ENCODE peak calls at places on chromosomes 6 and 20, in five cellular contexts. One of them, this sample, is unnamed.

GRCh38 chr6:75368151-75368779 is 83.7 kb upstream of the TMEM30A start:
- DNase-seq in AG04449: no peak
- DNase-seq in HCT116: peak
- DNase-seq in NT2/D1: no peak
- DNase-seq in prostate gland: no peak
- DNase-seq in this sample: peak

GRCh38 chr20:20713244-20713765 is 861 bp upstream of the RALGAPA2 start:
- DNase-seq in prostate gland: no peak
- DNase-seq in HCT116: no peak
- DNase-seq in NT2/D1: no peak
- DNase-seq in AG04449: no peak
- DNase-seq in this sample: no peak

GRCh38 chr6:143059616-143060353 is 904 bp upstream of the AIG1 start:
- DNase-seq in prostate gland: peak
- DNase-seq in NT2/D1: no peak
- DNase-seq in AG04449: peak
- DNase-seq in HCT116: peak
- DNase-seq in this sample: peak

GRCh38 chr6:170200458-170200891 is 90.4 kb downstream of the DLL1 start:
- DNase-seq in AG04449: no peak
- DNase-seq in prostate gland: peak
- DNase-seq in NT2/D1: no peak
- DNase-seq in HCT116: no peak
- DNase-seq in this sample: no peak

GRCh38 chr20:3071610-3072529 is at the start of gene OXT:
- DNase-seq in prostate gland: peak
- DNase-seq in AG04449: no peak
- DNase-seq in HCT116: no peak
- DNase-seq in NT2/D1: no peak
- DNase-seq in this sample: no peak

GRCh38 chr6:30810813-30811329 is 66.5 kb upstream of the IER3 start:
- DNase-seq in prostate gland: peak
- DNase-seq in AG04449: no peak
- DNase-seq in NT2/D1: no peak
- DNase-seq in HCT116: peak
- DNase-seq in this sample: no peak

GRCh38 chr20:32527052-32527446 is 58.1 kb downstream of the NOL4L start:
- DNase-seq in prostate gland: no peak
- DNase-seq in AG04449: no peak
- DNase-seq in NT2/D1: no peak
- DNase-seq in HCT116: no peak
- DNase-seq in this sample: no peak

GRCh38 chr6:126761854-126762253 is 356.6 kb upstream of the RSPO3 start:
- DNase-seq in HCT116: no peak
- DNase-seq in NT2/D1: no peak
- DNase-seq in prostate gland: no peak
- DNase-seq in AG04449: no peak
- DNase-seq in this sample: no peak

GRCh38 chr6:25061289-25061945 is 125.7 kb upstream of the RIPOR2 start:
- DNase-seq in AG04449: peak
- DNase-seq in prostate gland: no peak
- DNase-seq in NT2/D1: peak
- DNase-seq in HCT116: no peak
- DNase-seq in this sample: no peak

GRCh38 chr20:44810391-44811149 is at the start of gene RIMS4:
- DNase-seq in NT2/D1: no peak
- DNase-seq in AG04449: no peak
- DNase-seq in prostate gland: no peak
- DNase-seq in HCT116: no peak
- DNase-seq in this sample: no peak
- H3K4me3 ChIP-seq in NT2/D1: peak
- H3K4me3 ChIP-seq in AG04449: no peak
- H3K4me3 ChIP-seq in prostate gland: peak
- H3K4me3 ChIP-seq in HCT116: no peak
- H3K4me3 ChIP-seq in this sample: no peak

DNA sequence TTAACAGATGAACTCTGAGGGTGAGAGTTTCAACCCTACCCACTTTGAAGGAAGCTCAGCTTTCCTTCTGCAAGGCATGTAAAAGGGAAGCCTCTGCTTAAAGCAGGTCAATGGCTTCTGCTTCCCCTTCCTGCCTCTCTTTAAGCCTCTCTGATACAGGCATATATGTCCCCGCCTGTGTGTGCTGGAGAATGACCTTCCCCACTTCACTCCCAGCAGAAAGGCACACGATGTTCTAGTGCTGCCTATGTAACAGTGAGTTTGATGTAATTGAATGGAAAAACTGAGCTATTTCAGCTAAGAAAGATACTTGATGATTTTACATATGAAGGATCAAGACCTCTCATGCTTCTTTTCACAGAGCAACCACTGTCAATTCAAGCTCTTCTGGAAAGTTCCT is 632.2 kb downstream of the HACE1 start:
- DNase-seq in HCT116: no peak
- DNase-seq in prostate gland: no peak
- DNase-seq in AG04449: no peak
- DNase-seq in NT2/D1: no peak
- DNase-seq in this sample: no peak
- H3K4me3 ChIP-seq in HCT116: no peak
- H3K4me3 ChIP-seq in prostate gland: no peak
- H3K4me3 ChIP-seq in AG04449: no peak
- H3K4me3 ChIP-seq in NT2/D1: no peak
- H3K4me3 ChIP-seq in this sample: no peak

DNA sequence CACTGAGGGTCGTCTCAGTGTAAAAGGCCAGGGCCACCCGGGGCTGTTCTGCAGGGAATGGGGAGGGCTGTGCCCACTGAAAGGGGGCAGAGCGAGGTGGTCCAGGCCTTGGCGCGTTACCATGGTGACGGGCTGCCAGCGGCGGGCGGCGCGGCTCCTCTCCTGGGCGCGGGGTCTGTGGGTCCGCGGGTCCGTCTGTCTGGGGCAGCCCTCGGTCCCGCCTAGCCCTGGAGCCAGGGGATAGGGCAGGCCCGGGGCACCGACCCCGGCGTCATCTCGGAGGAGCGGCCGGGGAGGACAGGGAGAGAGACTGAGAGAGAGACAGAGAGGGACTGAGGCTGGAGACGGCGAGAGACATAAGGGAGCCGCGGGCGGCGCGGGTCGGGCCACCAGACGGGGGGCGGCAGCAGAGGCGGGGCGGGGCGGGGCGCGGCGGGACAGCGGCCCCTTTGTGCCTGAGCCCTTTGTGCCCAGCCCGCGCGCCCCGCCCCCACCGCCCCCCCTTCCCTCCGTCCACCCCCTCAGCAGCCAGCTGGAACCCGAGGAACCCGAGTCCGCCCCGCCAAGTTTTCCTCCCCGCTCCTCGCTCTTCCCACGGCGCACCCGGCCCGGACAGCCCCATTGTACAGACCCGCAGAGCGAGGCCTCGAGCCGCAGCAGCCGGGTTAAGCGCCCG is at the start of gene KIAA1755:
- DNase-seq in prostate gland: no peak
- DNase-seq in AG04449: no peak
- DNase-seq in HCT116: no peak
- DNase-seq in NT2/D1: no peak
- DNase-seq in this sample: no peak
- H3K4me3 ChIP-seq in prostate gland: peak
- H3K4me3 ChIP-seq in AG04449: peak
- H3K4me3 ChIP-seq in HCT116: no peak
- H3K4me3 ChIP-seq in NT2/D1: peak
- H3K4me3 ChIP-seq in this sample: no peak

DNA sequence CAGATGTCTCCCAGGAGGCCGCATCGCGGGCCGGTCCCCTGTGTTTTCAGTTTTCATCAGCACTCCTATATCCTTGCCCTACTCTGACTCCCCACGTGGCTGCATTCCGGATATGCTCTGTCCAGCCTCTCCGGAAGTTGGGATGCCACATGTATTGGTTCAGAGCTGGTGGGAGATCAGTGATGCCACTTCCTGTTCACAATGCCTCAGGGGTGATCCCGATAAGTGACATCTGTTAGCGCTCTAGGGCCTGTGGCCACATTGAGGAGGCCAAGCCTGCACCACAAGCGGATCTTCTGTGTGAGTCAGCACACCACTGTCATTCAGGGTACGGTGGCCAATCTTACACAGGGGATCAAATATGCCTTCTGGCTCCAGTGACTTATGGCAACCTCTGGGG is 57.8 kb downstream of the PPP1R3G start:
- DNase-seq in AG04449: no peak
- DNase-seq in prostate gland: no peak
- DNase-seq in HCT116: no peak
- DNase-seq in NT2/D1: no peak
- DNase-seq in this sample: no peak
- H3K4me3 ChIP-seq in AG04449: no peak
- H3K4me3 ChIP-seq in prostate gland: no peak
- H3K4me3 ChIP-seq in HCT116: no peak
- H3K4me3 ChIP-seq in NT2/D1: no peak
- H3K4me3 ChIP-seq in this sample: no peak

GRCh38 chr6:20261685-20262084 is 49.4 kb upstream of the MBOAT1 start:
- DNase-seq in HCT116: no peak
- DNase-seq in NT2/D1: no peak
- DNase-seq in prostate gland: no peak
- DNase-seq in AG04449: no peak
- DNase-seq in this sample: no peak

GRCh38 chr6:20269147-20269546 is 56.9 kb upstream of the MBOAT1 start:
- DNase-seq in NT2/D1: no peak
- DNase-seq in prostate gland: no peak
- DNase-seq in HCT116: no peak
- DNase-seq in AG04449: no peak
- DNase-seq in this sample: no peak

GRCh38 chr6:20263059-20263458 is 50.8 kb upstream of the MBOAT1 start:
- DNase-seq in AG04449: no peak
- DNase-seq in HCT116: no peak
- DNase-seq in NT2/D1: no peak
- DNase-seq in prostate gland: no peak
- DNase-seq in this sample: no peak

GRCh38 chr6:20266851-20267608 is 54.8 kb upstream of the MBOAT1 start:
- DNase-seq in AG04449: no peak
- DNase-seq in HCT116: peak
- DNase-seq in prostate gland: no peak
- DNase-seq in NT2/D1: no peak
- DNase-seq in this sample: no peak

GRCh38 chr6:20265842-20266241 is 53.6 kb upstream of the MBOAT1 start:
- DNase-seq in prostate gland: no peak
- DNase-seq in AG04449: no peak
- DNase-seq in NT2/D1: no peak
- DNase-seq in HCT116: no peak
- DNase-seq in this sample: no peak
- H3K4me3 ChIP-seq in prostate gland: no peak
- H3K4me3 ChIP-seq in AG04449: no peak
- H3K4me3 ChIP-seq in NT2/D1: no peak
- H3K4me3 ChIP-seq in HCT116: no peak
- H3K4me3 ChIP-seq in this sample: no peak

DNA sequence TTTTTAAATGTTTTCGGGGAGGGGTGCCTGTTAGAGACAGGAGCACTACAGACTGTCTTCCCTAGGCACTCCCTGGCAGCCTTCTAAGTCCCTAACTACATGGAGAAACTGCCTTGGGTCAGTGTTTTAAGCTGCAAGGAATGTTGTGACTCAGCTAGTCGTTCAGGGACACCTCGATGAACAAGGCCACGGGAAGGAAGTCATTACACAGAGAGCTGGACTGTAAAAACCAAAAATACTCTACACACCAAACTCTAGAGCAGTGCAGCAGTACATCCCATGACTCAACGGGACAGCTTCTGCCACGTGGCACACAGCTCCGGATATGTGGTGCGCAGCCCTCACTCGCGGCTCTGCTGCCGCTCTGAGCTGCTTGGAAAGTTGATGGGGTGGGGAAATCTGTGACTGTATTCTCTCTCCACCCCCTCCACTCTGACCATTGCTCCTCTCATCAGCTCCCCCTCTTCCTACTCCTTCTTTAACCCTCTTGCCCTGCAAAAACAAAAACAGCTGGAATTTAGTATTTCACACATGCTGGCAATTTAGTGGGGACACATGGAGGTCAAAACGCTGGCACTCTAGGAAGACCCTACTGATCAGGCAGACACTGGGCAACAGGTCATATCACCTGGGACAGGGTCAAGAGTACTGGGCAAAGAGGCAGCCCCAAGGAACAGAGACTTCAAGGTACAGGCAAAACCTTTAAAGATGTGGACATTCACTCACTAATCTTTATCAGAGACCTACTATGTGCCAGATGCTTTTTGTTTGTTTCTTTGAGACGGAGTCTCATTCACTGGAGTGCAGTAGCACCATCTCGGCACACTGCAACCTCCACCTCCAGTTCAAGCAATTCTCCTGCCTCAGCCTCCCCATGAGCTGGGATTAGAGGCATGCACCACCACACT is 10.9 kb upstream of the LPIN3 start:
- DNase-seq in NT2/D1: no peak
- DNase-seq in HCT116: peak
- DNase-seq in prostate gland: peak
- DNase-seq in AG04449: peak
- DNase-seq in this sample: peak
- H3K4me3 ChIP-seq in NT2/D1: no peak
- H3K4me3 ChIP-seq in HCT116: no peak
- H3K4me3 ChIP-seq in prostate gland: no peak
- H3K4me3 ChIP-seq in AG04449: no peak
- H3K4me3 ChIP-seq in this sample: no peak

GRCh38 chr6:108592371-108593337 is 31.9 kb downstream of the FOXO3 start:
- DNase-seq in prostate gland: peak
- DNase-seq in NT2/D1: no peak
- DNase-seq in AG04449: no peak
- DNase-seq in HCT116: no peak
- DNase-seq in this sample: no peak
- H3K4me3 ChIP-seq in prostate gland: no peak
- H3K4me3 ChIP-seq in NT2/D1: no peak
- H3K4me3 ChIP-seq in AG04449: no peak
- H3K4me3 ChIP-seq in HCT116: no peak
- H3K4me3 ChIP-seq in this sample: no peak